ENCODE peak calls at places on chromosomes 6 and 20, in six cellular contexts. Y is PC-9; K is cardiac fibroblast; S is left lung; A is CD8-positive, alpha-beta T cell; M is hepatocyte. C is an unnamed sample.

GRCh38 chr6:46189726-46190125 is 18.9 kb upstream of the ENPP5 start:
- DNase-seq in M (no peak), K (no peak), Y (no peak), A (no peak), S (no peak), C (no peak)

GRCh38 chr20:22796465-22797077 is 212.2 kb upstream of the FOXA2 start:
- DNase-seq in Y (no peak), A (no peak), M (no peak), S (no peak), K (peak; percentile 74), C (no peak)

GRCh38 chr6:15088904-15089568 is 156.8 kb upstream of the JARID2 start:
- DNase-seq in K (no peak), A (no peak), M (no peak), Y (no peak), S (no peak), C (no peak)

GRCh38 chr6:27260836-27261375 is 13.4 kb downstream of the PRSS16 start:
- DNase-seq in Y (no peak), S (no peak), K (peak; percentile 31), M (no peak), A (no peak), C (no peak)

GRCh38 chr6:7691675-7692452 is 34.0 kb upstream of the BMP6 start:
- DNase-seq in S (no peak), M (peak; percentile 76), K (peak; percentile 86), Y (peak; percentile 73), A (no peak), C (no peak)

GRCh38 chr6:42777126-42777822 is 4.6 kb upstream of the BICRAL start:
- DNase-seq in M (no peak), A (no peak), Y (peak; percentile 59), S (no peak), K (peak; percentile 49), C (no peak)

GRCh38 chr6:148973809-148974208 is 227.0 kb downstream of the UST start:
- DNase-seq in Y (no peak), M (peak; percentile 52), S (no peak), K (peak; percentile 63), A (no peak), C (no peak)

GRCh38 chr6:151240861-151241642 is 1.3 kb downstream of the AKAP12 start:
- DNase-seq in A (no peak), Y (peak; percentile 48), K (peak; percentile 74), M (peak; percentile 64), S (peak; percentile 51), C (no peak)

GRCh38 chr6:25028346-25028745 is 92.6 kb upstream of the RIPOR2 start:
- DNase-seq in M (no peak), S (no peak), Y (no peak), K (no peak), A (no peak), C (no peak)

GRCh38 chr20:38961530-38962043 is 557 bp upstream of the DHX35 start:
- DNase-seq in M (no peak), S (no peak), K (no peak), Y (no peak), A (no peak), C (no peak)

GRCh38 chr6:12890171-12890790 is 173.7 kb downstream of the PHACTR1 start:
- DNase-seq in K (peak; percentile 9), M (no peak), A (no peak), S (no peak), Y (no peak), C (no peak)
- TF ChIP-seq CTCF in K (peak; percentile 67), M (no peak), A (peak; percentile 14), S (peak; percentile 60), Y (peak; percentile 73), C (peak; percentile 56)

DNA sequence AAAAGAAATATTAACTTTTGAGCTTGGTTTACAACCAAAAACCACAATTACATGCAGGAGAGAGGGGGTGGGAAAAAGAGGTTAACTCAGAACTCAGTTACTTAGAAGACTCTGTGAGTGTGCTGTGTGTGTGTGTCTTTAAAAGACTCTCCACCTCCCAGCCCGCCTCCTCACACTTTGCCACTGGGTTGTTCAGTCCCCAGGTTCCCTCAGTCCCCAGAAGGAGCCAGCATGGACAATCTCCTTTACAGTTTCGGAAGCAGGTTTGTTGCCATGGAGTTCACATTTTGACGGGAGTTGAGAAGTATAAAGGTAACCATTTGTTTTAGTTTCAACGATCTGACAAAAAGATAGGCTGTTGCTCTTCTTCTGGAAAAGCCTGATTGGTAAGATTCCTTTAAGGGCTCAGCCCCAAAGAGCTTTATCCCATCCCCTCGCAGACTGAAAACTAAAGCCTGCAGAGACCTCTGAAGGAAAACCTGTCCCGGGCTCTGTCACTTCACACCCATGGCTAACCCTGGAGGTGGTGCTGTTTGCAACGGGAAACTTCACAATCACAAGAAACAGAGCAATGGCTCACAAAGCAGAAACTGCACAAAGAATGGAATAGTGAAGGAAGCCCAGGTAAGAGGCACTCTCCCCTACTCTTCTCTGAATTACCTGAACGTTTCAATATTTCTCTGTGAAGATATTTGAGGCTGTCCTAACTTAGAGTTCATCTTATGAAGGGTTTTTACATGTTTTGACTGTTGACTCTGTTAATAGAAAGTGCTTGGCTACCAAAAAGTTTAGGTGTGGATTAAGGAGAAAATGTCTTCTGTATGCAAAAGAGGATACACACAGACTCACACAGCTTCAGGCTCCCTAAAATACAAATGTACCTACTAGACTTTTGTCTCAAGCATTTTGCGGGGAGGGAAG is at the start of gene SPTLC3:
- DNase-seq in S (peak; percentile 55), Y (peak; percentile 88), K (peak; percentile 33), A (no peak), M (peak; percentile 77), C (no peak)
- TF ChIP-seq CTCF in S (no peak), Y (no peak), K (peak; percentile 4), A (no peak), M (peak; percentile 23), C (no peak)

DNA sequence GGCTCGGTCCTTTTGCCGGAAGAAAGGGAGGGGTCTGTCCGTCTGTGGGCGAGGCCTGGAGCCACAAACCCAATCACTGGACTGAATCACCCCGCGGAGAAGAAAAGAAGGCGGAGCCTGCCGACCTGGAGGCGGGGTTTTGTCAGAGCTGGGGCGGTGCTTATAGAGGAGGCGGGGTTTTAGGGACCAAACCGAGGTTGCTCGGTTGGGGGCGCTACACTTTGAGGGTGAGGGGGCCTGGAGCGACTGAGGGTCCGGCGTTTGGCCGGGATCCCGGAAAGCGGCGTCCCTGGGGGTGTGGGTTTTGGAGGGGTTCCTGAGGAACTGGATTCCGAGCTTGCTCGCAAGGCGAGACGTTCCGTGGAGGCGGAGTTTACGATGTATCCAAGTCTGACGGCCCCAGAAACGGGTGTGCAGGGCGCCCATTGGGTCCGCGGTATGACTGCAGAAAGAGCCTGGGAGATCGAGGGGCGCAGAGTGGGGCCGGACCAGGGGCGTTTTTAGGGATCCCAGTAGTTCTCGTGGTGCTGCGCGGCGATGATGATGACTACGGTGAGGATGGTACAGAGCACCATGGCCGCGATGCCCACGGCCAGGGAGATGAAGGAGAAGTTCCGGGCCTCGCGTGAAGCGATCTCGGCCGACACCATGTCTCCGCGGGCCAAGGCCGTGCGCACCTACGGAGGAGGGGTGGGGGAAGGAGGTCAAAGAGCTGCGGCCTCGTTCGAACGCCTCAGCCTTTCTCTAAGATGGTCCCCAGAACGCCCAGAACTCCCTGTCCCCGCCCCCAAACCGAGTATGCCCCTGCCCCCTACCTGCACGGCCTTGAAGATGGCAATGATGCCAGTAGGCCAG is 2.8 kb downstream of the PRRT1 start:
- DNase-seq in K (peak; percentile 24), A (peak; percentile 80), M (peak; percentile 72), Y (no peak), S (peak; percentile 71), C (peak; percentile 86)
- TF ChIP-seq CTCF in K (no peak), A (peak; percentile 35), M (peak; percentile 23), Y (no peak), S (no peak), C (peak; percentile 50)

DNA sequence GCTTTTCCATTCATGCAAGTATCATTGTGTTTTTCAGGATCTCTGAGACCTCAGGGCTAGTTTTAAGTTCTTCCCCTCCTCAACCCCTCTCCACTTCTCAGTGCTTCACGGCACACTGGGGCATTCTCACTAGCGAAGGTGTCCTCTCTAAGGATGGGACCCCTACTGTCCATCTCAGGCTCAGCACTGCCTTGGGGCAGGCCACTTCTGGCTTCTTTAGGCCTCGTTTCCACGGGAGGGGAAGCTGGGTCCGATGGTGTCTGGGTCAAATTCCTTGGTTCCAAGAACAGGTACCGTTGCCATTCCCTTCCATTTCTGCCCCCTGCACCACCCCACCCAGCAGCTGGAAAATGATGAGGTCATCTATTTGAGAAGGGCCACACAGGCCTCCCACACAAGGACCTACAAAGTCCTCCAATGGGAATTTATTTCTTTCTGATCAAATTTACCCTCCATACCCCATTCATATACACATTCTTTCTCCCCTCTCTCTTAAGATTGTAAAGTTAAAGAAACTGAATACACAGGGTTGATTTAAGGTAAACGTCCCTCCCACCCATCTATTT is 17.2 kb downstream of the GNAS start:
- DNase-seq in M (no peak), S (no peak), K (no peak), A (no peak), Y (no peak), C (no peak)
- TF ChIP-seq CTCF in M (no peak), S (no peak), K (no peak), A (no peak), Y (no peak), C (no peak)